ENCODE peak calls at places on chromosome 2, in four cellular contexts. D is K562, I is A549, Y is H1. Z is an unnamed sample.

GRCh38 chr2:168525020-168525419 is 68.9 kb downstream of the CERS6 start:
- DNase-seq in D (no peak), I (no peak), Y (no peak), Z (no peak)

GRCh38 chr2:99784946-99785345 is 295.1 kb upstream of the REV1 start:
- DNase-seq in D (no peak), I (no peak), Y (no peak), Z (no peak)

GRCh38 chr2:30422437-30422805 is 24.6 kb upstream of the LCLAT1 start:
- DNase-seq in D (no peak), I (peak), Y (no peak), Z (no peak)

GRCh38 chr2:234694244-234695013 is 197.5 kb upstream of the ARL4C start:
- DNase-seq in D (no peak), I (no peak), Y (peak), Z (peak)

GRCh38 chr2:20634430-20635095 is 16.3 kb downstream of the HS1BP3 start:
- DNase-seq in D (no peak), I (no peak), Y (no peak), Z (no peak)

GRCh38 chr2:105803773-105804172 is 59.1 kb downstream of the NCK2 start:
- DNase-seq in D (no peak), I (no peak), Y (no peak), Z (no peak)

GRCh38 chr2:233449071-233449901 is 95.0 kb downstream of the DGKD start:
- DNase-seq in D (no peak), I (peak), Y (peak), Z (no peak)

GRCh38 chr2:212919238-212919637 is 232.2 kb downstream of the IKZF2 start:
- DNase-seq in D (no peak), I (no peak), Y (no peak), Z (no peak)

GRCh38 chr2:152298754-152299153 is 36.2 kb upstream of the FMNL2 start:
- DNase-seq in D (no peak), I (peak), Y (no peak), Z (no peak)

GRCh38 chr2:110678457-110679336 is 834 bp upstream of the BUB1 start:
- DNase-seq in D (peak), I (no peak), Y (no peak), Z (no peak)

GRCh38 chr2:123262856-123263255 is 762.2 kb upstream of the CNTNAP5 start:
- DNase-seq in D (no peak), I (no peak), Y (no peak), Z (no peak)

GRCh38 chr2:195561205-195562032 is 95.6 kb upstream of the SLC39A10 start:
- DNase-seq in D (no peak), I (peak), Y (no peak), Z (no peak)

GRCh38 chr2:222024934-222025890 is 273.6 kb downstream of the PAX3 start:
- DNase-seq in D (no peak), I (peak), Y (no peak), Z (peak)

GRCh38 chr2:36355157-36355889 is at the start of gene CRIM1:
- DNase-seq in D (peak), I (peak), Y (peak), Z (peak)

GRCh38 chr2:233361298-233361697 is 7.0 kb downstream of the DGKD start:
- DNase-seq in D (no peak), I (no peak), Y (no peak), Z (no peak)

GRCh38 chr2:167134381-167135072 is 246.2 kb downstream of the XIRP2 start:
- DNase-seq in D (no peak), I (peak), Y (no peak), Z (peak)

GRCh38 chr2:240820014-240820606 is at the start of gene KIF1A:
- DNase-seq in D (no peak), I (no peak), Y (peak), Z (no peak)

GRCh38 chr2:160379399-160379798 is 114.2 kb downstream of the RBMS1 start:
- DNase-seq in D (no peak), I (peak), Y (no peak), Z (no peak)

DNA sequence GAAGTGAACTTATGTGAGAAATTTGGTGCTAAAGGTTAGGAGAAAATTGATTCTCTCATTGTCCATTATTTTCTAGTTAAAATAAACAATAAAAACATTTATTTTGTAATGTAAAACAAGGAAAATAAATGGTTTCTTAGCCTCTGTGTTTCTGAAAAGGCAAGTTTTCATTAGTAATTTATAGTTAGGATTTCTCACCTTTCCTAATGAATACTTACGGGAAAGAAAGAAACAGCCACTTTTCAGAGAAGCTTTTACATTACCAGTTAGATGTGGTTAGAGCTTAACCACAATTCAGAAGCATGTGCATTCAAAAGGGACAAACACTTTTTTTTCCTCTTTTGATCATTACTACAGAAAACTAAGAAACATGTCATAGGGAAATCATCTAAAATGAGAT is 18.8 kb downstream of the NEMP2 start:
- DNase-seq in D (no peak), I (no peak), Y (no peak), Z (no peak)
- TF ChIP-seq RFX5 in D (no peak), I (no peak), Y (no peak), Z (no peak)

GRCh38 chr2:134144651-134145050 is 109.2 kb upstream of the MGAT5 start:
- DNase-seq in D (no peak), I (no peak), Y (no peak), Z (no peak)
- TF ChIP-seq RFX5 in D (no peak), I (no peak), Y (no peak), Z (no peak)

DNA sequence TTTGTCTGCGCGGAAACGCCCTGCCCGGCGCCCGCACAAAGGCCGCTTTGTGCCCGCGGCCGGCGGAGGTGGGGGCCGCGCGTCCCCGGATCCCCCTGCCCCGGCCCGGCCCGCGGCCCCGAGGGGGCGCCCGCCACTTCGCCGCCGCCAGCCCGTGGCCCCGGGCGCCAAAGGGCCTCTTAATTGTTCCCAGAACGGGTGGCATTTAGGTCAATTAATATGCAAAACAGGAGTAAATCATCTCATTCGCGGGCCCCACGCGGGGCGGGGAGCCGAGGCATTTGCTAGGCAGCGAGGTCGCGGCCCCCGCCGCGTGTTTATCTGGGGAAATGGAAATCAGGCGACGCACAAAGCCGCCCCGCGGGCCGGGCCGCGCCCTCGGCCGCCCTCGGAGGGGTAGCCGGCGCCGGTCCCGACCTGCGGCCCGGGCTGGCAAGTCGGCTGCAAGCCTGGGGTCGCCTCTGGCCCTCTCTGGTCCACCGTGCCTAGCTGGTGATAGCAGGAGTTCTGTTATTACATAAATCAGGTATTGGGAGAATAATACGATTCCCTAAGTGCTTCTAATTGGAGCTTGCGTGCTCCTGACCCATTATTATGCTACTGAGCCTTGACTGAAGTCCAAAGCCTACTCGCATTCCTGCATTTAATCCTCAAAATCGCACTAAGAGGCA is 148.2 kb upstream of the GLI2 start:
- DNase-seq in D (peak), I (no peak), Y (peak), Z (no peak)
- TF ChIP-seq RFX5 in D (no peak), I (no peak), Y (no peak), Z (no peak)

DNA sequence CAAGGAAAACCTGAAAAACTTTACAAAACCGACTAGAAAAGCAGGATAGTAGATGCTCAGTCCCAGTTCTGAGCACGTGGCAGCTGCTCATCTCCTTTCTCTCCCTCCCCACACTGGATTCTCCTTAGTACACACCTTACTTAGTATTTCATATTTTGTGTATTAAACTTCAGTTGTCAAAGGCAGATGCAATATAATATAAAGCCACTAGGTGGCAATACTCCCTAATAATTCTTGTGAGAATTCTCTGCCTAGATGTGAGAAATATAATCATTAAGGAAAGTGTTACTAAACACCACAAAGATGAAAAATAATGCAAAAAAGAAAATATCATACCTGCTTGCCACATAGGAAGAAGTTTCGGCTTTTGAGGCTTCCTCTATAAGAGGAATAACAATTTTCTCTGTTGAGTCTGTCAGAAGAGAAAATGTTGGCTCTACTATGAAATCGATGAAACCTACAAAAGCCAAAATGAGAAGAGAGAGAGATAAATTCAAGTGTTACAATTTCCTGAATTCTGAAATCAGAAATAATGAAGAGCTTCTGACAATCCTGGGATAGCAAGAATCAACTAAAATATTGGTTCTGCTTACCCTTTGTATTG is 200.6 kb downstream of the PPP1R1C start:
- DNase-seq in D (peak), I (peak), Y (no peak), Z (peak)
- TF ChIP-seq RFX5 in D (no peak), I (no peak), Y (no peak), Z (no peak)

GRCh38 chr2:10495988-10496313 is 47.8 kb upstream of the ODC1 start:
- DNase-seq in D (no peak), I (no peak), Y (peak), Z (no peak)
- TF ChIP-seq RFX5 in D (no peak), I (no peak), Y (no peak), Z (no peak)

GRCh38 chr2:189836644-189837043 is 52.4 kb downstream of the PMS1 start:
- DNase-seq in D (no peak), I (peak), Y (no peak), Z (no peak)
- TF ChIP-seq RFX5 in D (no peak), I (no peak), Y (no peak), Z (no peak)

Z was measured in HepG2.